ENCODE peak calls at places on chromosomes 7 and 10, in four cellular contexts. K is thyroid gland, W is stomach, U is dorsolateral prefrontal cortex. Z is an unnamed sample.

GRCh38 chr10:122264442-122264841 is 6.7 kb upstream of the BTBD16 start:
- DNase-seq in W (no peak), K (no peak), U (no peak), Z (no peak)

GRCh38 chr10:133211141-133211830 is 18.7 kb upstream of the UTF1 start:
- DNase-seq in K (no peak), W (no peak), U (no peak), Z (no peak)

GRCh38 chr10:124737221-124737620 is 7.0 kb downstream of the FAM53B start:
- DNase-seq in W (no peak), K (peak; percentile 52), U (no peak), Z (no peak)

GRCh38 chr10:3729397-3729796 is 55.6 kb downstream of the KLF6 start:
- DNase-seq in W (no peak), K (no peak), U (no peak), Z (no peak)

GRCh38 chr10:102067091-102067916 is 2.2 kb downstream of the HPS6 start:
- DNase-seq in K (no peak), U (no peak), W (no peak), Z (no peak)

GRCh38 chr7:29835718-29836117 is 29.4 kb downstream of the WIPF3 start:
- DNase-seq in K (no peak), U (no peak), W (no peak), Z (no peak)

GRCh38 chr7:116399808-116400207 is 99.7 kb upstream of the CAV2 start:
- DNase-seq in U (no peak), W (no peak), K (no peak), Z (no peak)

GRCh38 chr7:101581891-101582290 is 47.2 kb downstream of the MYL10 start:
- DNase-seq in W (no peak), K (peak; percentile 42), U (no peak), Z (no peak)

GRCh38 chr7:156524737-156525597 is 115.6 kb upstream of the RNF32 start:
- DNase-seq in K (no peak), W (no peak), U (no peak), Z (no peak)

GRCh38 chr7:1193593-1194424 is 33.8 kb upstream of the ZFAND2A start:
- DNase-seq in U (peak; percentile 66), K (peak; percentile 72), W (peak; percentile 65), Z (no peak)

GRCh38 chr7:131355917-131356777 is 28.5 kb downstream of the MKLN1 start:
- DNase-seq in U (no peak), K (peak; percentile 53), W (peak; percentile 43), Z (no peak)

GRCh38 chr10:12484945-12485805 is 135.8 kb downstream of the CAMK1D start:
- DNase-seq in K (peak; percentile 43), U (no peak), W (peak; percentile 34), Z (no peak)

GRCh38 chr10:107540981-107541380 is 376.5 kb upstream of the SORCS1 start:
- DNase-seq in K (no peak), U (no peak), W (no peak), Z (no peak)

GRCh38 chr10:63722537-63722936 is 201.3 kb downstream of the REEP3 start:
- DNase-seq in W (no peak), K (peak; percentile 27), U (no peak), Z (no peak)

GRCh38 chr7:5598769-5599371 is 175.2 kb upstream of the TNRC18 start:
- DNase-seq in K (no peak), W (no peak), U (no peak), Z (no peak)

GRCh38 chr10:119701861-119702260 is 24.0 kb upstream of the INPP5F start:
- DNase-seq in K (no peak), U (no peak), W (no peak), Z (no peak)

GRCh38 chr10:116567335-116567734 is 21.6 kb downstream of the PNLIP start:
- DNase-seq in K (no peak), W (no peak), U (no peak), Z (no peak)

GRCh38 chr7:37248396-37248836 is 200.2 kb downstream of the ELMO1 start:
- DNase-seq in K (no peak), U (no peak), W (no peak), Z (no peak)

GRCh38 chr7:1531979-1532455 is 1.5 kb downstream of the MAFK start:
- DNase-seq in U (no peak), K (no peak), W (peak; percentile 62), Z (no peak)

GRCh38 chr10:24950439-24950838 is 2.0 kb downstream of the PRTFDC1 start:
- DNase-seq in W (no peak), K (no peak), U (no peak), Z (no peak)

GRCh38 chr7:129493555-129493954 is 8.8 kb upstream of the SMKR1 start:
- DNase-seq in W (no peak), U (no peak), K (no peak), Z (no peak)

GRCh38 chr10:73814896-73815718 is 3.7 kb upstream of the NDST2 start:
- DNase-seq in W (no peak), K (no peak), U (no peak), Z (no peak)

GRCh38 chr10:69914373-69915268 is 112.9 kb downstream of the COL13A1 start:
- DNase-seq in W (peak; percentile 77), U (peak; percentile 74), K (peak; percentile 81), Z (no peak)

GRCh38 chr10:660980-661890 is 28.2 kb downstream of the DIP2C start:
- DNase-seq in K (peak; percentile 38), U (no peak), W (no peak), Z (no peak)

GRCh38 chr10:104259999-104260774 is 5.5 kb downstream of the GSTO1 start:
- DNase-seq in W (no peak), U (no peak), K (peak; percentile 20), Z (no peak)

GRCh38 chr7:405489-406211 is 114.0 kb downstream of the PDGFA start:
- DNase-seq in K (no peak), U (no peak), W (peak; percentile 20), Z (no peak)

GRCh38 chr10:6089334-6090219 is 743 bp downstream of the RBM17 start:
- DNase-seq in W (no peak), K (peak; percentile 15), U (no peak), Z (no peak)

GRCh38 chr10:35225204-35225603 is 98.6 kb downstream of the CREM start:
- DNase-seq in K (no peak), W (no peak), U (no peak), Z (no peak)

DNA sequence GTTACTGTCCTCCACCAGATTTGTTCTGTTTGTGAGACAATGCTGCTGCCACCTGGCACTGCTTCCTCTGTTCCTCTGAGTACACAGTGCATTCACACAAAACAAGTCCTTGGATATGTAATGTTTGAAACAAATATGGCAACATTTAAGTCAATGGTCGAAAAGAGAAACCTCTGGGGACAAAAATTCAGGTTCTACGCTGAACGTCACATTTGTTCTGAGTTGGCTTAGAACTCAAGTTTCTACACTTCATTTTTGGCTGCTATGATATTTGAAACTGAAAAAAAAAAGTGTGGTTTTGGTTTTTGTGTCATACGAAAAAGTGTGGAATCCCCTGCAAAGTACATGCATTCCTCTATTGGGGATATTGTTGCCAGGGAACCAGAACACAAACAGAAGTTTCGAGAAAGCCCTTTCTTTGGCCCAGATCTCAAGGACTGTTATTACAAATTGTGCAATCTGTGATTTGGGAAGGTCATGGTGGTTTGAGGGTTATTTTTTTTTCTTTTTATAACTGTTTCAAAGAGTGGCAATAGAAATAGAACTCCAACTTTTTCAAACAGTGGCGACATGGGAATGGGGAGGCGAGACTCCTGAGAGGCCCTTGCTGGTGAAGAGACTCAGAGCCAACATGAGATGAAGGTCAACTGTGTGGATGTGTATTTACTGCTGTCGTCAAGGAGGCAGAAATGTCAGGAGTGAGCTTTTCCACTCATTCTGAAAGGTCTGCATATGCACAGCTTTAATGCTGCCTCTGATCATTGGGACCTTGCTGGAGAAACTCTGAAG is 127.5 kb downstream of the CUBN start:
- DNase-seq in W (no peak), U (no peak), K (peak; percentile 46), Z (peak; percentile 87)
- TF ChIP-seq CTCF in W (no peak), U (no peak), K (no peak), Z (no peak)

DNA sequence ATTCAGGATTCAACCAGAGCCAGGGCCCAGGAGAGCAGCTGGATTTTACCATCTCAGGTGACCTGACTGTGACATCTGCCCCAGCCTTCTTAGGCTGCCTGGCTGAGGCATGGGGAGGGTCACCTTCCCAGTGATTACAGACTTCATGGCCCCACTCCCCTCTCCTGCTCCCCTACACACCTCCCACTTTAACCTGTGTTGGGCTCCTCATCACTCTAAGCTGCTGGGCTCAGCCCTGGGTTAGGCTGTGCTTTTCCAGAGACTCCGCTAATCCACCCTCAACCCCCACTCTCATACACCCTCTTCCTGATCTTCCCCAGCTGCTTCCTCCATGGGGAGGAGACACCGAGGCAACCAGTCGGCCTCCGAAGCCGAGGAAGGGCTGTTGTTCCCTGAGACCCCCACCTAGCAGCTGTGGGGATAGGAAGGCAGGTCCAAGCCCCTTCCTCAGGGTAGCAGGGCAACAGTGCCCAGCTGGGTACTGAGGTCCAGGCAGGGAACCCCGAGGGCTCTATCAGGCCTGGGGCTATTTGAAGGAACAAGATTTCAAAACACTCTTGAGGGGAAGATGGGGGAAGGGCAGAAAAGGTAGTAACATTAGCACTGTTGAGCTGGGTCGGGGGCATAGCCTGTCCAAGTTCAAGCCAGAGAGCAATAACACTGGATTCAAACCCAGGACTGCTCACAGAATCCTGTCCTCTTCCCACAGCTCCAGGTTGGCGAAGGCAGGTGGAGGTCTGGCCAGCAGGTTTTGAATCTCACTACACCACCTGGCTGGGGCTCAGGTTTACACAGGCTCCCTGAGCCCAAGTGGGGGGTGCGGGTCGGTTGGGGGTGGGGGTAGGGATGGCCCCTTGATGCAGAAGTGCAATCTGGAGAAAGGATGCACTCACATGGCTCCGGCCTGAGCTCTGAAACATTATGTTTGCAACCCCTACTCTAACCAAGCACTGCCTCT is 1.8 kb downstream of the IMPDH1 start:
- DNase-seq in U (no peak), K (no peak), W (no peak), Z (no peak)
- H3K4me3 ChIP-seq in U (no peak overlapping the region), K (no peak overlapping the region), W (peak overlapping the region; percentile 65), Z (no peak overlapping the region)

GRCh38 chr10:100130786-100131185 is 49.1 kb upstream of the CPN1 start:
- DNase-seq in W (no peak), K (no peak), U (no peak), Z (no peak)

GRCh38 chr10:100128951-100129350 is 47.3 kb upstream of the CPN1 start:
- DNase-seq in U (no peak), K (no peak), W (no peak), Z (no peak)

GRCh38 chr10:100132427-100132826 is 50.8 kb upstream of the CPN1 start:
- DNase-seq in K (no peak), W (no peak), U (no peak), Z (no peak)

GRCh38 chr10:100131571-100131970 is 49.9 kb upstream of the CPN1 start:
- DNase-seq in K (no peak), W (no peak), U (no peak), Z (no peak)

DNA sequence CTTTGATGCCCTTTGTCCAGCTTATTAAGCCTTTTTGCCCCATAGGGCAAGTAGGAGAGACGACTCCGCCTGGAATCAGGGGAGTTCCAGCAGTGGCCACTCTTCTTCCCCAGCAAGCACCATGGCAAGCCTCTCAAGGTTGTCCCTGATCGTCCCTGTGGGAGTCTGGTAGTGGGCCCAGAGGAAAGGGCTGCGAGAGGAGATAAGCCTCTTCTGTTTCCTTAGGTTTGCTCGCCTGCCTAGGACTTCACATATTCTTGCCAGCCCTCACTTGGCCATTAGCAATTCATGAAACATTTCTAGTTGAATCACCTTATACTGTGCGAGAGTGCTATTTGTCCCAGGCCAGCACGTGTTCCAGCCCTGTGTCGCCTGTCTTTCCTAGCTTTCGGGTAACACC is 47.8 kb upstream of the CPN1 start:
- DNase-seq in K (no peak), W (no peak), U (no peak), Z (no peak)
- H3K27me3 ChIP-seq in K (no peaks in the 10 kb centered on the region), W (no peaks in the 10 kb centered on the region), U (peaks cover 6% of the 10 kb centered on the region), Z (peaks cover 5% of the 10 kb centered on the region)

GRCh38 chr10:82814635-82815034 is 939.6 kb downstream of the NRG3 start:
- DNase-seq in U (no peak), W (no peak), K (no peak), Z (no peak)

GRCh38 chr10:82815680-82816079 is 940.7 kb downstream of the NRG3 start:
- DNase-seq in K (no peak), W (no peak), U (no peak), Z (no peak)

GRCh38 chr10:82813856-82814255 is 938.9 kb downstream of the NRG3 start:
- DNase-seq in W (peak; percentile 32), U (no peak), K (no peak), Z (no peak)

GRCh38 chr10:82811621-82812020 is 936.6 kb downstream of the NRG3 start:
- DNase-seq in U (no peak), K (no peak), W (no peak), Z (no peak)
- TF ChIP-seq CTCF in U (peak; percentile 40), K (no peak), W (peak; percentile 13), Z (peak; percentile 61)